ENCODE peak calls at places on chromosome 3, in eight cellular contexts. R, B, V, Z, G, E, S and Y are unnamed samples.

GRCh38 chr3:129015388-129016105 is 14.4 kb downstream of the EFCC1 start:
- DNase-seq in R (no peak), B (peak), V (no peak), Z (no peak), G (peak), E (no peak), S (no peak), Y (peak)

GRCh38 chr3:150917941-150918340 is 12.7 kb upstream of the MINDY4B start:
- DNase-seq in R (no peak), B (no peak), V (no peak), Z (no peak), G (no peak), E (no peak), S (no peak), Y (no peak)

GRCh38 chr3:33855884-33856546 is 57.6 kb downstream of the PDCD6IP start:
- DNase-seq in R (no peak), B (no peak), V (no peak), Z (no peak), G (no peak), E (no peak), S (no peak), Y (no peak)

GRCh38 chr3:13414040-13414729 is 5.9 kb downstream of the NUP210 start:
- DNase-seq in R (no peak), B (peak), V (peak), Z (no peak), G (peak), E (no peak), S (no peak), Y (no peak)

GRCh38 chr3:58049143-58049785 is 41.0 kb downstream of the FLNB start:
- DNase-seq in R (peak), B (peak), V (peak), Z (peak), G (no peak), E (no peak), S (peak), Y (peak)

GRCh38 chr3:184259878-184260570 is 1.3 kb downstream of the CAMK2N2 start:
- DNase-seq in R (peak), B (peak), V (peak), Z (peak), G (no peak), E (no peak), S (peak), Y (peak)

GRCh38 chr3:142618917-142619401 is 22.8 kb downstream of the PLS1 start:
- DNase-seq in R (no peak), B (no peak), V (peak), Z (peak), G (no peak), E (no peak), S (peak), Y (no peak)

GRCh38 chr3:59856921-59857320 is 807.1 kb upstream of the CFAP20DC start:
- DNase-seq in R (no peak), B (no peak), V (no peak), Z (no peak), G (no peak), E (no peak), S (no peak), Y (no peak)

GRCh38 chr3:179967622-179968021 is 69.1 kb downstream of the PEX5L start:
- DNase-seq in R (peak), B (no peak), V (no peak), Z (no peak), G (no peak), E (no peak), S (no peak), Y (no peak)

GRCh38 chr3:46427929-46428833 is 21.1 kb downstream of the CCRL2 start:
- DNase-seq in R (no peak), B (no peak), V (no peak), Z (no peak), G (no peak), E (no peak), S (no peak), Y (no peak)

GRCh38 chr3:192819001-192819569 is 91.7 kb upstream of the FGF12 start:
- DNase-seq in R (peak), B (no peak), V (peak), Z (peak), G (no peak), E (no peak), S (peak), Y (no peak)

GRCh38 chr3:100656945-100657344 is 47.5 kb downstream of the ADGRG7 start:
- DNase-seq in R (no peak), B (no peak), V (no peak), Z (no peak), G (no peak), E (no peak), S (no peak), Y (no peak)

DNA sequence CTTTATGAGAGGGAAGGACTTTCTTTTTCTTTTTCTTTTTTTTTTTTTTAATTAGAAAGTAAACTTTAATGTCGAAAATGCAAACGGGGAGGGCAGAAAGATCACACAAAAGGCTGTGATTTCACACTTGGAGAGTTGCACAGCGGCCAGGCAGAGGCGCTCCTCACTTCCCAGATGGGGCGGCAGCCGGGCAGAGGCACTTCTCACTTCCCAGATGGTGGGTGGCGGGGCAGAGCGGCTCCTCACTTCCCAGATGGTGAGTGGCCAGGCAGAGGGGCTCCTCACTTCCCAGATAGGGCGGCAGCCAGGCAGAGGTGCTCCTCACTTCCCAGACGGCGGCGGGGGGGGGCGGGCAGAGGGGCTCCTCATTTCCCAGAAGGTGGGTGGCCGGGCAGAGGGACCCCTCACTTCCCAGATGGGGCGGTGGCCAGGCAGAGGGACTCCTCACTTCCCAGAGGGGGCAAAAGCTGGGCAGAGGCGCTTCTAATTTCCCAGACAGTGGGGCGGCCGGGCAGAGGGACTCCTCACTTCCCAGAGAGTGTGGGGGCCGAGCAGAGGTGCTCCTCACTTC is 88.6 kb downstream of the ATP2B2 start:
- DNase-seq in R (no peak), B (no peak), V (no peak), Z (no peak), G (no peak), E (no peak), S (no peak), Y (no peak)
- TF ChIP-seq CTCF in R (no peak), B (no peak), V (no peak), Z (no peak), G (no peak), E (no peak), S (no peak), Y (no peak)

DNA sequence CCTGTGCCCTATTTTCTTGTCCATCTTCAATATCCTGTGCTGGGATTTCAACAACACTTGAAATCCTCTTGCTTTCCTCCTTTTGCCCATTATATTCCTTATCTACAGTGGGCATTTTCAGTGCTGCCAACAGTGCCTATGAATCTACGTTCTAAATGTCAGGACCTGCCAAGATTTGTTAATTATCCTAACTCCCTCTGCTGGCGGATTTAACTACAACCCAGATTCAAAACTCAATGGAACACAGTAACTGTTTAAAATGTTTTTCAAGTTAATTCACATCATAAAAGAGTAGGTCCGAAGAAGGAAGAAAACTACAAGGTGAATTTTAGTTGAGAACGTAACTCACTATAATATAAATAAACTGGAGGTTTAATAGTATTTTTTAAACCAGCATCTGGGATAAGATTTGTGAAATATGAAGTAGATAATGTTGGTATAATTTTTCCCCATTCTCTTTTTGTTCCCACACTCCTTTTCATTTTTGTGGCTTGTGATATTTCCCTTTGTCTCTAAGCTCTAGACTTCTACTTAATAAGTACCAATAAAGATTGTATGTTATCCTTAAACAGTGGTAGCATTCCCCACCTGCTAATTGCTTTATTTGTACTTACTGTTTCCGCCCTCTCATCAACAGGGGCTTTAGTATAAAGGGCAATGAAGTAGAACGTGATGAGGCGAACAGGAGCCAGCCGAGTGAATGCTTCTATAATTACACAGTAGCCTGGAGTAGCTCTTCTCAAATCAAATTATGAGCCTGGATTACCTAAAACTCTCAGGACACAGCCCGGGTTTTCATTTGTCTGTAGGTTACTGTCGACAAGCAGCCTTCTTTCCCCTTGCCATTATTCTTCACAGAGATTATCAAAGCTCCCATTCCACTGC is 302.5 kb upstream of the ATP11B start:
- DNase-seq in R (peak), B (no peak), V (peak), Z (peak), G (no peak), E (no peak), S (no peak), Y (peak)
- TF ChIP-seq CTCF in R (no peak), B (peak), V (peak), Z (peak), G (no peak), E (no peak), S (no peak), Y (peak)

GRCh38 chr3:134190272-134190671 is 60.4 kb downstream of the RYK start:
- DNase-seq in R (no peak), B (no peak), V (no peak), Z (no peak), G (no peak), E (no peak), S (no peak), Y (no peak)
- TF ChIP-seq CTCF in R (no peak), B (no peak), V (no peak), Z (no peak), G (no peak), E (no peak), S (no peak), Y (no peak)

DNA sequence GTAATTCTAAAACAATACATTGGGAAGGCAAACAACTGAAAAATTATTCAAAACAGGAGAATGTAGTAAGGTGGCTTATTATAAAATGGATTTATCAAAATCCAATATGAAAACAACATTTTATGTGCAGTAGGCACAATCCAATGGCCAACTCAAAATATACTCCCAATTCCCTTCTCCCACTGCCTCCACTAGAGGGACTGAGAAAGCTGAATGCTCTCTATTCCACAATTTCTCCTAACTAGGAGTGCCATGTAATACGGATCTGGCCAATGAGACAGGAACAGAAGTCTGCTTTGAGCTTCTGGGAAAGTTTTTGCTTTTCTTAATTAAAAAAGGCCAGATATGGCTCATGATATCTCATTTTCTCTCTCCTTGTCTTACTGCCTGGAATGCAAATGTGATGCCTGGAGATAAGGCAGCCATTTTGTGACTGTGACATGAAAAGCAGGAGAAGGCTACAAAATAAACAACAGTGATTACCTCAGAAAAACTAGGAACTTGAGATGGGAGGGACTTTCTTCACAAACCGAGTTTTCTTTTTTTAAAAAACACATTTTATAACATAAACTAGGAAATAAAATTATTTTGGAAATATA is 18.8 kb upstream of the VGLL4 start:
- DNase-seq in R (no peak), B (no peak), V (no peak), Z (peak), G (no peak), E (no peak), S (peak), Y (no peak)
- TF ChIP-seq CTCF in R (peak), B (peak), V (no peak), Z (peak), G (no peak), E (no peak), S (peak), Y (peak)

GRCh38 chr3:9807981-9808344 is 2.1 kb upstream of the TTLL3 start:
- DNase-seq in R (no peak), B (no peak), V (no peak), Z (no peak), G (no peak), E (no peak), S (no peak), Y (no peak)

GRCh38 chr3:9806688-9807589 is 3.1 kb upstream of the TTLL3 start:
- DNase-seq in R (no peak), B (no peak), V (no peak), Z (no peak), G (no peak), E (no peak), S (no peak), Y (no peak)

GRCh38 chr3:9809615-9810356 is at the start of gene TTLL3:
- DNase-seq in R (peak), B (peak), V (peak), Z (peak), G (peak), E (peak), S (peak), Y (peak)

GRCh38 chr3:9809239-9809614 is 835 bp upstream of the TTLL3 start:
- DNase-seq in R (no peak), B (no peak), V (peak), Z (no peak), G (no peak), E (no peak), S (no peak), Y (no peak)

DNA sequence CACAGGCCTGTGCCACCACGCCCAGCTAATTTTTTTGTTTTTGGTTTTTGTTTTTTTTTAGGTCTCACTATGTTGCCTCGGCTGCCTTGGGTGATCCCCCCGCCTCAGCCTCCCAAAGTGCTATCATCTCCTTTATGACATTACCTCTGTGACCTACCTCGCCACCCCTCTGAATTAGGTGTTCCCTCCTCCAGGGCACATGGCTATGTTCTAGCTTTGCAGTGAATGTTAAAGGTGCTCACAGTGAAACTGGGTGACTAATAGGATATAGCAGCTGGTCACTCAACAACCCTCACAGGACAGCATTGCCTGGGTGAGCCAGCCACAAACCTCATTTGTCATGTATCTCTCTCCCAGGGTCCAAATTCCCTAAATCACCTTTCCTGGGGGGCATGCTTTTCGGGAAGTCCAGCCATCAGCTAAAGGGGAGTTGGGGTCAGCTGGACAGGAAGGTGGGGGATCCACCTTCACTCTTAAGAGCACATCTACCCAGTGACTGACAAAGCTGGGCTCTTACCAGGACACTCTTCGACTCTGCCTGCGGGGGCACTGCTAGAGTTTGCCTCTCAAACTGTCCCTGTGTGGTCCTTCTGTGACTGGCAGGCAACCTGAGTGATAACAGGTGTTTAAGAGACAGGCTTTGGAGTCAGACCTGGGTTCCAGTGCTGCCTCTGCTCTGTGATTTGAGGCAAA is 1.6 kb upstream of the TTLL3 start:
- DNase-seq in R (no peak), B (no peak), V (peak), Z (peak), G (no peak), E (no peak), S (peak), Y (peak)
- TF ChIP-seq CTCF in R (peak), B (no peak), V (no peak), Z (no peak), G (no peak), E (no peak), S (peak), Y (no peak)

DNA sequence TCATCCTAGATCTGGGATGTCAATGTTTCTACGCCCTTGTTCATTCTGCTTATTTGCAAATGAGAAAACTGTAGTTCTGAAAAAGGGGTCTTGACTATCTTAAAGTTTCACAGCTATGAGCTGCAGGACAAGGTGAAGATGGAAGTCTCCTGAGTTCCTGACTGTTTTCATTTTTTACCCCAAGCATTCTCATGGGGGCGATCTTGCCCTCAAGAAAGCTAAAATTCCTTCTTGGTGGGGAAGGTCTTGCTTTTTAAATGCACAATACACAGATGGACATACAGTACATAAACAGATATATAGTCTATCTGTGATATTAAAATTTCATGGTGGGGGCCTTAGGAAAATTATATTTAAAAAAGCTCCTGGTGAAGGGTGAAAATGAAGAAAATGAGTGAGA is 32.4 kb downstream of the MASP1 start:
- DNase-seq in R (no peak), B (no peak), V (no peak), Z (no peak), G (no peak), E (no peak), S (no peak), Y (no peak)
- TF ChIP-seq CTCF in R (peak), B (no peak), V (no peak), Z (no peak), G (no peak), E (no peak), S (no peak), Y (no peak)

GRCh38 chr3:188929138-188929537 is 242.6 kb upstream of the TPRG1 start:
- DNase-seq in R (no peak), B (no peak), V (peak), Z (no peak), G (no peak), E (no peak), S (no peak), Y (no peak)
- TF ChIP-seq CTCF in R (no peak), B (peak), V (no peak), Z (peak), G (no peak), E (no peak), S (no peak), Y (no peak)

GRCh38 chr3:156471431-156471830 is 83.5 kb downstream of the SSR3 start:
- DNase-seq in R (no peak), B (no peak), V (peak), Z (no peak), G (no peak), E (no peak), S (no peak), Y (no peak)

GRCh38 chr3:156477306-156477705 is 77.6 kb downstream of the SSR3 start:
- DNase-seq in R (no peak), B (no peak), V (no peak), Z (no peak), G (no peak), E (no peak), S (peak), Y (no peak)

GRCh38 chr3:156473341-156473740 is 81.6 kb downstream of the SSR3 start:
- DNase-seq in R (no peak), B (no peak), V (no peak), Z (no peak), G (no peak), E (no peak), S (no peak), Y (no peak)

GRCh38 chr3:156472150-156472549 is 82.8 kb downstream of the SSR3 start:
- DNase-seq in R (no peak), B (no peak), V (no peak), Z (no peak), G (no peak), E (no peak), S (no peak), Y (no peak)

DNA sequence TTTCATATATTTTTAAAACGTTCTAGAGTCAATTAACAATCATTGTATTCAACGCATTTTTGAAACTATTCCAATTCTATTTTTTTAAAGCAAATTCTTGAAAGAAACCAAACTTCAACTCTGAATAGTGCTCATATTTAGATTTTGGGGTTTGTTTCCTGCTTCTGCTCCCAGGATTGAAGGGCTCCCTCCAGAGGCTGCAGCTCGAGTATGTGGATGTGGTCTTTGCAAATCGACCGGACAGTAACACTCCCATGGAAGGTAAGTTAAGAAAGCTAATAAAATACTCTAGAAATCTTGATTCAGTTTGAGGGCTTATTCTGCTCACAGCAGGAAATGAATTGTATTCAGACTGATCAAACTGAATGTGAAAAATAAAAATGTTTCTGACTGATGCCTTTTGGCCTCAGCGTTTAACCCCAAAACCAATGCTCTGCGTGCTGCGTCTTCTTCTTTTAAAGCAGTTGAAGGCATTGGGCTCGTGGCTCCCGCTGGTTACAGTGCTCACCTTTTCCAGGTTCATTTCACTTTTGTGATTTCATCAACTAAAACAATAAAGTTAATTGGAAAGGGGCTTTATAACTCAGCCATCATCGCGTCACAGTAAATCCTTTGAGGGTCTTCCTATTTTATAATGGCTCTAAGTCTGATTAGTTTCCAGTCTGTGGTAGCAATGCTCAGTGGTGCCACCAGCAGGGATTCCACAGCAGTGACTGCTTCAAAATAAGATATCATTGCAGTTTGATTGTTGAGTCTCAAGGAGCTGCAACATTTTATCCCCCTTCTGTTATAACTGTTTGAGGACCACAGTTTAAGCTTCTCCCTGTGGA is 80.1 kb downstream of the SSR3 start:
- DNase-seq in R (no peak), B (no peak), V (no peak), Z (peak), G (no peak), E (no peak), S (peak), Y (peak)
- TF ChIP-seq CTCF in R (peak), B (peak), V (peak), Z (no peak), G (no peak), E (no peak), S (peak), Y (peak)